ENCODE peak calls at places on chromosomes 1 and 21, in five cellular contexts. One of them, this sample, is unnamed.

GRCh38 chr1:73862343-73862742 is 335.6 kb downstream of the LRRIQ3 start:
- DNase-seq in SK-N-SH: no peak
- DNase-seq in hypothalamus: no peak
- DNase-seq in amygdala: no peak
- DNase-seq in HFFc6: no peak
- DNase-seq in this sample: no peak

GRCh38 chr1:203289281-203289981 is 15.9 kb upstream of the BTG2 start:
- DNase-seq in SK-N-SH: no peak
- DNase-seq in hypothalamus: no peak
- DNase-seq in amygdala: no peak
- DNase-seq in HFFc6: no peak
- DNase-seq in this sample: no peak

GRCh38 chr1:24329797-24330543 is 10.8 kb downstream of the GRHL3 start:
- DNase-seq in SK-N-SH: no peak
- DNase-seq in hypothalamus: no peak
- DNase-seq in amygdala: no peak
- DNase-seq in HFFc6: peak; percentile 59
- DNase-seq in this sample: no peak

GRCh38 chr1:154881820-154882535 is 11.9 kb upstream of the KCNN3 start:
- DNase-seq in SK-N-SH: no peak
- DNase-seq in hypothalamus: no peak
- DNase-seq in amygdala: no peak
- DNase-seq in HFFc6: no peak
- DNase-seq in this sample: no peak

GRCh38 chr1:7899741-7900140 is 40.9 kb downstream of the TNFRSF9 start:
- DNase-seq in SK-N-SH: no peak
- DNase-seq in hypothalamus: no peak
- DNase-seq in amygdala: no peak
- DNase-seq in HFFc6: no peak
- DNase-seq in this sample: no peak

GRCh38 chr1:204074274-204075115 is 1.6 kb downstream of the SOX13 start:
- DNase-seq in SK-N-SH: peak; percentile 82
- DNase-seq in hypothalamus: no peak
- DNase-seq in amygdala: no peak
- DNase-seq in HFFc6: peak; percentile 50
- DNase-seq in this sample: peak; percentile 47

GRCh38 chr1:63674865-63675815 is 81.9 kb downstream of the PGM1 start:
- DNase-seq in SK-N-SH: peak; percentile 52
- DNase-seq in hypothalamus: no peak
- DNase-seq in amygdala: no peak
- DNase-seq in HFFc6: no peak
- DNase-seq in this sample: no peak

GRCh38 chr1:226619031-226619430 is 70.5 kb downstream of the STUM start:
- DNase-seq in SK-N-SH: no peak
- DNase-seq in hypothalamus: no peak
- DNase-seq in amygdala: no peak
- DNase-seq in HFFc6: no peak
- DNase-seq in this sample: no peak

GRCh38 chr21:45511007-45511406 is 31.2 kb downstream of the SLC19A1 start:
- DNase-seq in SK-N-SH: no peak
- DNase-seq in hypothalamus: no peak
- DNase-seq in amygdala: no peak
- DNase-seq in HFFc6: no peak
- DNase-seq in this sample: no peak

GRCh38 chr21:15539376-15539775 is 190.4 kb upstream of the USP25 start:
- DNase-seq in SK-N-SH: no peak
- DNase-seq in hypothalamus: no peak
- DNase-seq in amygdala: no peak
- DNase-seq in HFFc6: no peak
- DNase-seq in this sample: no peak

GRCh38 chr1:34885405-34886247 is 26.1 kb upstream of the SMIM12 start:
- DNase-seq in SK-N-SH: no peak
- DNase-seq in hypothalamus: no peak
- DNase-seq in amygdala: no peak
- DNase-seq in HFFc6: no peak
- DNase-seq in this sample: peak; percentile 28

GRCh38 chr21:35005077-35005476 is 44.0 kb downstream of the RUNX1 start:
- DNase-seq in SK-N-SH: no peak
- DNase-seq in hypothalamus: no peak
- DNase-seq in amygdala: no peak
- DNase-seq in HFFc6: peak; percentile 55
- DNase-seq in this sample: no peak

GRCh38 chr1:156767879-156768608 is 709 bp downstream of the PRCC start:
- DNase-seq in SK-N-SH: peak; percentile 63
- DNase-seq in hypothalamus: no peak
- DNase-seq in amygdala: no peak
- DNase-seq in HFFc6: no peak
- DNase-seq in this sample: no peak

GRCh38 chr1:27402349-27402754 is 9.9 kb downstream of the GPR3 start:
- DNase-seq in SK-N-SH: peak; percentile 54
- DNase-seq in hypothalamus: no peak
- DNase-seq in amygdala: peak; percentile 47
- DNase-seq in HFFc6: peak; percentile 64
- DNase-seq in this sample: no peak

GRCh38 chr1:178961868-178962267 is 63.8 kb upstream of the FAM20B start:
- DNase-seq in SK-N-SH: no peak
- DNase-seq in hypothalamus: no peak
- DNase-seq in amygdala: no peak
- DNase-seq in HFFc6: no peak
- DNase-seq in this sample: no peak

GRCh38 chr1:24912359-24913273 is 17.5 kb downstream of the RUNX3 start:
- DNase-seq in SK-N-SH: peak; percentile 64
- DNase-seq in hypothalamus: no peak
- DNase-seq in amygdala: no peak
- DNase-seq in HFFc6: no peak
- DNase-seq in this sample: no peak

GRCh38 chr1:166235728-166236127 is 68.9 kb upstream of the FAM78B start:
- DNase-seq in SK-N-SH: no peak
- DNase-seq in hypothalamus: no peak
- DNase-seq in amygdala: no peak
- DNase-seq in HFFc6: no peak
- DNase-seq in this sample: no peak

GRCh38 chr1:204320413-204320812 is 39.3 kb downstream of the PLEKHA6 start:
- DNase-seq in SK-N-SH: no peak
- DNase-seq in hypothalamus: no peak
- DNase-seq in amygdala: no peak
- DNase-seq in HFFc6: peak; percentile 93
- DNase-seq in this sample: no peak

GRCh38 chr21:14541840-14542495 is 4.1 kb downstream of the SAMSN1 start:
- DNase-seq in SK-N-SH: no peak
- DNase-seq in hypothalamus: no peak
- DNase-seq in amygdala: no peak
- DNase-seq in HFFc6: no peak
- DNase-seq in this sample: no peak

GRCh38 chr1:9715536-9716226 is 64.2 kb downstream of the PIK3CD start:
- DNase-seq in SK-N-SH: no peak
- DNase-seq in hypothalamus: no peak
- DNase-seq in amygdala: no peak
- DNase-seq in HFFc6: no peak
- DNase-seq in this sample: no peak

GRCh38 chr1:5938068-5938740 is 54.0 kb downstream of the NPHP4 start:
- DNase-seq in SK-N-SH: no peak
- DNase-seq in hypothalamus: no peak
- DNase-seq in amygdala: no peak
- DNase-seq in HFFc6: peak; percentile 79
- DNase-seq in this sample: no peak

GRCh38 chr1:243819438-243819839 is 30.6 kb downstream of the AKT3 start:
- DNase-seq in SK-N-SH: no peak
- DNase-seq in hypothalamus: no peak
- DNase-seq in amygdala: no peak
- DNase-seq in HFFc6: no peak
- DNase-seq in this sample: no peak

GRCh38 chr1:244545511-244545910 is 84.4 kb downstream of the CATSPERE start:
- DNase-seq in SK-N-SH: no peak
- DNase-seq in hypothalamus: no peak
- DNase-seq in amygdala: no peak
- DNase-seq in HFFc6: no peak
- DNase-seq in this sample: no peak

GRCh38 chr1:162679298-162679697 is 47.0 kb downstream of the DDR2 start:
- DNase-seq in SK-N-SH: no peak
- DNase-seq in hypothalamus: no peak
- DNase-seq in amygdala: no peak
- DNase-seq in HFFc6: no peak
- DNase-seq in this sample: no peak